ENCODE peak calls at places on chromosomes 7 and 10, in five cellular contexts. R, X, K, S and Z are unnamed samples.

GRCh38 chr10:348456-348855 is 213.2 kb downstream of the ZMYND11 start:
- DNase-seq in R (no peak), X (no peak), K (peak), S (no peak), Z (no peak)

GRCh38 chr10:28505359-28505959 is 27.5 kb upstream of the WAC start:
- DNase-seq in R (no peak), X (no peak), K (no peak), S (no peak), Z (no peak)

GRCh38 chr7:46126901-46127300 is 205.8 kb upstream of the IGFBP3 start:
- DNase-seq in R (no peak), X (no peak), K (no peak), S (no peak), Z (no peak)

GRCh38 chr10:102781089-102781920 is 37.6 kb downstream of the WBP1L start:
- DNase-seq in R (no peak), X (peak), K (no peak), S (no peak), Z (peak)

GRCh38 chr7:88243345-88243909 is 23.6 kb upstream of the SRI start:
- DNase-seq in R (no peak), X (peak), K (no peak), S (peak), Z (peak)

GRCh38 chr7:43398831-43399230 is 184.1 kb upstream of the STK17A start:
- DNase-seq in R (no peak), X (no peak), K (no peak), S (no peak), Z (no peak)

GRCh38 chr10:69088801-69089501 is 1.0 kb downstream of the SRGN start:
- DNase-seq in R (no peak), X (peak), K (no peak), S (no peak), Z (peak)

GRCh38 chr7:140989068-140989467 is 25.7 kb downstream of the MRPS33 start:
- DNase-seq in R (no peak), X (no peak), K (no peak), S (no peak), Z (no peak)

GRCh38 chr7:146146866-146147265 is 30.3 kb downstream of the CNTNAP2 start:
- DNase-seq in R (no peak), X (peak), K (no peak), S (peak), Z (peak)

GRCh38 chr10:103765168-103765567 is 90.2 kb downstream of the SH3PXD2A start:
- DNase-seq in R (no peak), X (no peak), K (no peak), S (no peak), Z (peak)

GRCh38 chr10:25766213-25766612 is 167.8 kb upstream of the MYO3A start:
- DNase-seq in R (no peak), X (no peak), K (no peak), S (no peak), Z (no peak)

GRCh38 chr7:50866343-50867047 is 83.8 kb upstream of the GRB10 start:
- DNase-seq in R (no peak), X (no peak), K (no peak), S (no peak), Z (no peak)

GRCh38 chr7:5598261-5598761 is 174.7 kb upstream of the TNRC18 start:
- DNase-seq in R (no peak), X (peak), K (no peak), S (no peak), Z (no peak)

GRCh38 chr7:83415840-83416239 is 233.1 kb downstream of the SEMA3E start:
- DNase-seq in R (no peak), X (no peak), K (no peak), S (no peak), Z (no peak)

GRCh38 chr7:44634839-44635591 is 28.6 kb downstream of the OGDH start:
- DNase-seq in R (no peak), X (peak), K (peak), S (no peak), Z (no peak)

GRCh38 chr10:14601872-14602725 is 172.6 kb downstream of the FAM107B start:
- DNase-seq in R (peak), X (peak), K (no peak), S (no peak), Z (peak)

GRCh38 chr10:110225441-110225755 is 18.0 kb downstream of the MXI1 start:
- DNase-seq in R (no peak), X (no peak), K (no peak), S (no peak), Z (no peak)

DNA sequence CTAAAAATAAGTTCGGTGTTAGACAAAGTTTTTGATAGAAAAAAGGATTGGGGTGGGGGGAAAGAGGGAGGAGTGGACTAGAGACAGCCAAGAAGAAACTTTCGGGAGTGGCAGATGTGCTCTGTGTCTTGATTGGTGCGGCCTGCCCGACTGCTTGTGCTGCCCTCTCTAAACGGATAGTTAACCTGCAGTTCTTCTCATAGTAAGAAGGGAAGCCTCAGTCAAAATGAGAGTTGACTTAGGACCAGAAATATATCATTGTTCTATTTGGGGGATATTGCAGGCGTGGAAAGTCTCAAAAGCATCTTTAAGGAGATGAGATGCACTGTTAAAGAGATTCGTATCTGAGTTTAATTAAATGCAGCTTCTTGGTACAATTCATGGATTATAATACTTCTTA is 39.3 kb downstream of the UBE3C start:
- DNase-seq in R (no peak), X (no peak), K (no peak), S (no peak), Z (no peak)
- H3K4me3 ChIP-seq in R (no peak), X (no peak), K (no peak), S (no peak), Z (no peak)

GRCh38 chr10:61477469-61477868 is 24.3 kb upstream of the TMEM26 start:
- DNase-seq in R (no peak), X (no peak), K (no peak), S (no peak), Z (no peak)

GRCh38 chr10:61476529-61476928 is 23.3 kb upstream of the TMEM26 start:
- DNase-seq in R (no peak), X (no peak), K (no peak), S (no peak), Z (no peak)

GRCh38 chr10:61481597-61481996 is 28.4 kb upstream of the TMEM26 start:
- DNase-seq in R (no peak), X (no peak), K (no peak), S (no peak), Z (no peak)

GRCh38 chr10:61480226-61480625 is 27.0 kb upstream of the TMEM26 start:
- DNase-seq in R (no peak), X (no peak), K (no peak), S (no peak), Z (no peak)

GRCh38 chr10:61478621-61479312 is 25.6 kb upstream of the TMEM26 start:
- DNase-seq in R (no peak), X (no peak), K (no peak), S (no peak), Z (no peak)
- TF ChIP-seq CTCF in R (no peak), X (no peak), K (no peak), S (no peak), Z (no peak)

GRCh38 chr7:148856891-148857290 is 27.2 kb downstream of the EZH2 start:
- DNase-seq in R (no peak), X (peak), K (no peak), S (no peak), Z (peak)
- H3K4me3 ChIP-seq in R (no peak), X (no peak), K (no peak), S (no peak), Z (no peak)

DNA sequence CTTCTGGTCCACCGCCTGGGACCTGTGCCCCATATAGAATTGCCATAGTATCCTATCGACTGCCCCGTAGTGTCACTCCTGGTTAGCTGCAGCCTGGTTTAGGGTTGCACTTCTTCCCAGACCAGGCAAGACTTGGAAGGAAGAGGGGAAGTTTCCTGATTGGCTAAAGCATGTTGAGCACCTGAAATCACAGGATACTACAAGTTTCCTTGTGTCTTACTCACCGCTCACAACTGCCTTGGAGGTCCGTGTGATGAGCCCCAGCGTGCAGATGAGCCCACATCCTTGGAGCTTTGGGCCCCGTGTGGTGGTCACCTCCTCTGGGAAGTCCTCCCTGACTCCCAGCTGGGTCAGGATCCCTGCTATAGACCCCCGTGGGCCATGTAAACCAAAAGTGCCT is 73.9 kb upstream of the GTF2I start:
- DNase-seq in R (no peak), X (no peak), K (no peak), S (no peak), Z (no peak)
- TF ChIP-seq CTCF in R (no peak), X (no peak), K (no peak), S (no peak), Z (no peak)

GRCh38 chr10:84256510-84257342 is 11.9 kb downstream of the RGR start:
- DNase-seq in R (no peak), X (peak), K (peak), S (no peak), Z (peak)
- H3K4me3 ChIP-seq in R (no peak), X (no peak), K (no peak), S (no peak), Z (no peak)

GRCh38 chr7:14950013-14950412 is 47.5 kb upstream of the DGKB start:
- DNase-seq in R (no peak), X (no peak), K (no peak), S (no peak), Z (peak)
- TF ChIP-seq CTCF in R (no peak), X (no peak), K (no peak), S (no peak), Z (no peak)

GRCh38 chr10:33612551-33612950 is 278.1 kb upstream of the NRP1 start:
- DNase-seq in R (no peak), X (peak), K (no peak), S (no peak), Z (peak)
- H3K4me3 ChIP-seq in R (no peak), X (no peak), K (peak), S (no peak), Z (no peak)

GRCh38 chr7:65037740-65038678 is 31.5 kb upstream of the ERV3-1 start:
- DNase-seq in R (peak), X (peak), K (peak), S (peak), Z (peak)
- TF ChIP-seq CTCF in R (no peak), X (no peak), K (no peak), S (no peak), Z (no peak)

DNA sequence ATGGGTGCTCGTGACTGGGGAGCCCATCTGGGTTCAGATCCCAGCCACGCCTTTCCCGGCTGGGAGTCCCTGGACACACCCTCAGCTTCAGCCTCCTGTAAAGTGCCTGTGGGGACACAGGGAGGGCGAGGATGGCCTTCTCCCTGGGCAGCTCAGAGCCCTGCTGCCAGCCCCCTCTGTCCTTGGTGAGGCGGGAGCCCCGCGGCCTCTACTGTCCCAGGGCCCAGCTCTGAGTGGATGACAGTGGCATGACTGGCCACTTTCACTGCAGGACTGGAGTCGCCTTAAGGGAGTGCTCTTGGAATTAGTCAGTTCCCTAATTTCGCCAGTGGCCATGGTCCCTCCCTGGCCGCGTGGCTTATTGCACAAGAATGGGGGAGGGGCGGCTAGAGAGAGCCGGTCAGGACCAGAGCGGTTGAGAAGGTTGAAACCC is 4.6 kb downstream of the BRI3 start:
- DNase-seq in R (peak), X (peak), K (peak), S (no peak), Z (peak)
- H3K4me3 ChIP-seq in R (no peak), X (peak), K (peak), S (peak), Z (peak)